ENCODE peak calls at places on chromosomes 6 and 20, in four cellular contexts. One of them, this sample, is unnamed.

GRCh38 chr6:136520520-136520919 is 29.7 kb downstream of the MAP7 start:
- DNase-seq in HepG2: no peak
- DNase-seq in IMR-90: no peak
- DNase-seq in K562: no peak
- DNase-seq in this sample: no peak

GRCh38 chr20:16916165-16916564 is 168.0 kb downstream of the OTOR start:
- DNase-seq in K562: no peak
- DNase-seq in HepG2: no peak
- DNase-seq in IMR-90: no peak
- DNase-seq in this sample: no peak

GRCh38 chr6:35139924-35140524 is 1.1 kb downstream of the TCP11 start:
- DNase-seq in K562: peak; percentile 79
- DNase-seq in IMR-90: peak; percentile 82
- DNase-seq in HepG2: peak; percentile 64
- DNase-seq in this sample: peak; percentile 67

GRCh38 chr6:130381012-130381411 is 15.2 kb downstream of the TMEM200A start:
- DNase-seq in HepG2: no peak
- DNase-seq in IMR-90: no peak
- DNase-seq in K562: no peak
- DNase-seq in this sample: no peak

GRCh38 chr20:59005523-59006166 is 1.4 kb downstream of the CTSZ start:
- DNase-seq in K562: no peak
- DNase-seq in IMR-90: no peak
- DNase-seq in HepG2: no peak
- DNase-seq in this sample: no peak

GRCh38 chr20:62647521-62648317 is 5.4 kb downstream of the SLCO4A1 start:
- DNase-seq in HepG2: no peak
- DNase-seq in K562: no peak
- DNase-seq in IMR-90: no peak
- DNase-seq in this sample: no peak

GRCh38 chr6:89987830-89988229 is 93.6 kb downstream of the GJA10 start:
- DNase-seq in K562: no peak
- DNase-seq in IMR-90: no peak
- DNase-seq in HepG2: no peak
- DNase-seq in this sample: no peak

GRCh38 chr6:14276667-14277404 is 159.3 kb downstream of the CD83 start:
- DNase-seq in HepG2: no peak
- DNase-seq in K562: no peak
- DNase-seq in IMR-90: peak; percentile 63
- DNase-seq in this sample: no peak

GRCh38 chr6:53347921-53348435 is 772 bp downstream of the ELOVL5 start:
- DNase-seq in IMR-90: peak; percentile 52
- DNase-seq in K562: peak; percentile 77
- DNase-seq in HepG2: peak; percentile 54
- DNase-seq in this sample: peak; percentile 32

GRCh38 chr6:16244869-16245451 is 6.6 kb downstream of the GMPR start:
- DNase-seq in K562: no peak
- DNase-seq in IMR-90: peak; percentile 51
- DNase-seq in HepG2: no peak
- DNase-seq in this sample: no peak

GRCh38 chr6:80269331-80269730 is 162.9 kb downstream of the BCKDHB start:
- DNase-seq in HepG2: no peak
- DNase-seq in IMR-90: no peak
- DNase-seq in K562: no peak
- DNase-seq in this sample: no peak

GRCh38 chr6:50712291-50712690 is 1.0 kb upstream of the TFAP2D start:
- DNase-seq in HepG2: no peak
- DNase-seq in IMR-90: no peak
- DNase-seq in K562: no peak
- DNase-seq in this sample: no peak

GRCh38 chr6:144149894-144150672 is at the start of gene STX11:
- DNase-seq in HepG2: no peak
- DNase-seq in K562: peak; percentile 89
- DNase-seq in IMR-90: peak; percentile 29
- DNase-seq in this sample: peak; percentile 15

GRCh38 chr20:23050847-23051627 is 1.6 kb upstream of the THBD start:
- DNase-seq in IMR-90: peak; percentile 52
- DNase-seq in HepG2: no peak
- DNase-seq in K562: peak; percentile 92
- DNase-seq in this sample: peak; percentile 77

GRCh38 chr6:18386302-18386976 is 711 bp upstream of the RNF144B start:
- DNase-seq in HepG2: peak; percentile 90
- DNase-seq in K562: no peak
- DNase-seq in IMR-90: peak; percentile 38
- DNase-seq in this sample: no peak

GRCh38 chr20:62977613-62978558 is 25.4 kb downstream of the SLC17A9 start:
- DNase-seq in IMR-90: no peak
- DNase-seq in HepG2: no peak
- DNase-seq in K562: peak; percentile 35
- DNase-seq in this sample: peak; percentile 34

GRCh38 chr6:11279213-11279780 is 46.8 kb upstream of the NEDD9 start:
- DNase-seq in K562: no peak
- DNase-seq in IMR-90: peak; percentile 14
- DNase-seq in HepG2: no peak
- DNase-seq in this sample: no peak

GRCh38 chr6:70549327-70549726 is 17.4 kb upstream of the SDHAF4 start:
- DNase-seq in IMR-90: peak; percentile 3
- DNase-seq in HepG2: no peak
- DNase-seq in K562: no peak
- DNase-seq in this sample: no peak

GRCh38 chr6:118485601-118486550 is 62.2 kb upstream of the PLN start:
- DNase-seq in K562: no peak
- DNase-seq in IMR-90: peak; percentile 34
- DNase-seq in HepG2: no peak
- DNase-seq in this sample: no peak

GRCh38 chr20:2453792-2454191 is 16.8 kb downstream of the SNRPB start:
- DNase-seq in HepG2: no peak
- DNase-seq in K562: no peak
- DNase-seq in IMR-90: no peak
- DNase-seq in this sample: no peak

GRCh38 chr6:25862199-25862598 is 11.8 kb downstream of the SLC17A3 start:
- DNase-seq in IMR-90: no peak
- DNase-seq in K562: no peak
- DNase-seq in HepG2: no peak
- DNase-seq in this sample: no peak

GRCh38 chr6:6654599-6655575 is 66.4 kb downstream of the LY86 start:
- DNase-seq in K562: peak; percentile 61
- DNase-seq in IMR-90: no peak
- DNase-seq in HepG2: no peak
- DNase-seq in this sample: no peak

GRCh38 chr20:15882553-15882952 is 690.7 kb downstream of the KIF16B start:
- DNase-seq in K562: no peak
- DNase-seq in IMR-90: no peak
- DNase-seq in HepG2: no peak
- DNase-seq in this sample: no peak

GRCh38 chr6:106702451-106703110 is 73.2 kb downstream of the QRSL1 start:
- DNase-seq in HepG2: peak; percentile 83
- DNase-seq in K562: no peak
- DNase-seq in IMR-90: no peak
- DNase-seq in this sample: no peak

GRCh38 chr20:45283529-45284065 is 23.0 kb upstream of the RBPJL start:
- DNase-seq in HepG2: no peak
- DNase-seq in K562: no peak
- DNase-seq in IMR-90: no peak
- DNase-seq in this sample: no peak

GRCh38 chr6:100134703-100135102 is 140.7 kb upstream of the MCHR2 start:
- DNase-seq in K562: no peak
- DNase-seq in HepG2: no peak
- DNase-seq in IMR-90: peak; percentile 23
- DNase-seq in this sample: no peak

GRCh38 chr6:81387163-81387562 is 365.3 kb downstream of the TENT5A start:
- DNase-seq in HepG2: no peak
- DNase-seq in K562: no peak
- DNase-seq in IMR-90: no peak
- DNase-seq in this sample: no peak

GRCh38 chr6:37783025-37783825 is 36.3 kb upstream of the ZFAND3 start:
- DNase-seq in IMR-90: peak; percentile 23
- DNase-seq in K562: no peak
- DNase-seq in HepG2: no peak
- DNase-seq in this sample: no peak

GRCh38 chr6:119728935-119729334 is 379.4 kb upstream of the MAN1A1 start:
- DNase-seq in IMR-90: no peak
- DNase-seq in K562: no peak
- DNase-seq in HepG2: no peak
- DNase-seq in this sample: no peak

GRCh38 chr6:2502096-2502997 is 248.4 kb downstream of the MYLK4 start:
- DNase-seq in IMR-90: no peak
- DNase-seq in HepG2: peak; percentile 18
- DNase-seq in K562: no peak
- DNase-seq in this sample: no peak

GRCh38 chr20:7411075-7411474 is 529.2 kb downstream of the HAO1 start:
- DNase-seq in IMR-90: no peak
- DNase-seq in HepG2: no peak
- DNase-seq in K562: no peak
- DNase-seq in this sample: no peak

GRCh38 chr6:157060440-157060949 is 262.8 kb downstream of the TMEM242 start:
- DNase-seq in K562: no peak
- DNase-seq in IMR-90: no peak
- DNase-seq in HepG2: no peak
- DNase-seq in this sample: no peak

GRCh38 chr6:157058574-157058973 is 264.7 kb downstream of the TMEM242 start:
- DNase-seq in IMR-90: no peak
- DNase-seq in HepG2: no peak
- DNase-seq in K562: no peak
- DNase-seq in this sample: no peak

GRCh38 chr6:157056275-157056674 is 267.0 kb downstream of the TMEM242 start:
- DNase-seq in HepG2: no peak
- DNase-seq in K562: no peak
- DNase-seq in IMR-90: no peak
- DNase-seq in this sample: no peak

GRCh38 chr6:157061770-157062594 is 261.3 kb downstream of the TMEM242 start:
- DNase-seq in IMR-90: no peak
- DNase-seq in K562: peak; percentile 21
- DNase-seq in HepG2: no peak
- DNase-seq in this sample: no peak

DNA sequence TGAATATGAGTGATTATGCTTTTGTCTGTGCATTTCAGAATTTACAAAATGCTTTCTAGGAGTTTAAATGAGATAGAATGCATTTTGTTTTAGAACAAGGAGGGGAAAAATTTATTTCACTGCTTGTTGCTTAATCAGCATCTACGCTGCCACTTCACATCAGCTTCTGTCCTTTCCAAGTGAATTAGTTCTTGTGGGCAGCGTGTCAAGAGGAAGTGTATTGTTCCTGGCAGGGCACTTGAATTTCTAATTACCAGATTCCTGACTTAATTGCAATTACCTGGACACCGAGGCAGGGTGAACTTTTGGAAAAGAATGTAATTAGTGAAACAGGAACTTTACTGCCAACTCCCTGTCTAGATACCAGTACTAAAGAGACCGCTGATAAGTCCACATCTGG is 263.5 kb downstream of the TMEM242 start:
- DNase-seq in IMR-90: no peak
- DNase-seq in HepG2: no peak
- DNase-seq in K562: no peak
- DNase-seq in this sample: no peak
- H3K4me2 ChIP-seq in IMR-90: no peak overlapping the region
- H3K4me2 ChIP-seq in HepG2: no peak overlapping the region
- H3K4me2 ChIP-seq in K562: no peak overlapping the region
- H3K4me2 ChIP-seq in this sample: no peak overlapping the region

DNA sequence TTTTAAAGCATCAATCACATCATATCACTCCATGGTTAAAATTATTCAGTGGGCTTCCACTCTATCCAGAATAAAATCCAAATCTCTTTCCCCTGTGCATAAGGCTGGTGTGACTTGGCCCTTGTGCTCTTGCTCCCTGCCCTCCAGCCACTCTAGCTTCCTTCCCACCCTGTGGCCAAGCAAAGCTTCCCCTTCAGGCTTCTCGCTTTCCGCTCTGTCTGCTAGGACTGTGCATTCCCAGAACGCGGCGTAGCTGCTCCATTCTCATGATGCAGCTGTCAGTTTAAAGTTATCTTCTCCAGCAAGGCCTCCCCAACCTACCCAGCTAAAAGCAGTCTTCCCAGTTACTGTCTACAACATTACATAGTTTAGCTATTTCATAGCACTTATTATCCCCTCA is 19.4 kb upstream of the KCNK16 start:
- DNase-seq in IMR-90: no peak
- DNase-seq in K562: no peak
- DNase-seq in HepG2: no peak
- DNase-seq in this sample: no peak
- TF ChIP-seq MAZ in IMR-90: no peak
- TF ChIP-seq MAZ in K562: no peak
- TF ChIP-seq MAZ in HepG2: no peak
- TF ChIP-seq MAZ in this sample: no peak

GRCh38 chr6:42618105-42618504 is 54.3 kb downstream of the UBR2 start:
- DNase-seq in HepG2: no peak
- DNase-seq in K562: no peak
- DNase-seq in IMR-90: no peak
- DNase-seq in this sample: no peak
- H3K4me2 ChIP-seq in HepG2: no peak overlapping the region
- H3K4me2 ChIP-seq in K562: no peak overlapping the region
- H3K4me2 ChIP-seq in IMR-90: no peak overlapping the region
- H3K4me2 ChIP-seq in this sample: no peak overlapping the region

GRCh38 chr6:56753801-56754200 is 111.1 kb upstream of the DST start:
- DNase-seq in HepG2: no peak
- DNase-seq in K562: no peak
- DNase-seq in IMR-90: no peak
- DNase-seq in this sample: no peak

GRCh38 chr6:56752534-56752933 is 109.8 kb upstream of the DST start:
- DNase-seq in K562: no peak
- DNase-seq in HepG2: no peak
- DNase-seq in IMR-90: peak; percentile 38
- DNase-seq in this sample: no peak

GRCh38 chr6:56749632-56750151 is 107.0 kb upstream of the DST start:
- DNase-seq in IMR-90: peak; percentile 89
- DNase-seq in HepG2: peak; percentile 49
- DNase-seq in K562: no peak
- DNase-seq in this sample: peak; percentile 28

GRCh38 chr6:56752009-56752408 is 109.3 kb upstream of the DST start:
- DNase-seq in K562: no peak
- DNase-seq in HepG2: no peak
- DNase-seq in IMR-90: peak; percentile 77
- DNase-seq in this sample: no peak

DNA sequence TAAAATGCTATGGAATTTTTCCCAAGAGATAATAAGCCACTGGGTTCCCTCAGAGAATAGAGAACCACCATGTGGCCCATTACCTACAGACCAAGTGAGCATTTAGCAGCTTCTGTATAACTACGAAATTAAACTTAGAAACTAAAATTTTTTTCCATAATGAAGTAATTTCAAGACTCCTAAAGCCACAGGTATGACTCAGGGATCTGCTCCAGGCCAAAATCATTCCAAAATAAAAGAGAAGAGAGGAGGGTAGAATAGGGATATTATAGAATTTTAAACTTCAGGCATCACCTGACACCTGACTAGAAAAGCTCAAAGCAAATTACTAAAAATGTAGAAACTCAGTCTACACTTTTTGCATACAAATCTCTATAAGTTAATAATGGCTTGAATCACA is 108.9 kb upstream of the DST start:
- DNase-seq in HepG2: no peak
- DNase-seq in K562: no peak
- DNase-seq in IMR-90: no peak
- DNase-seq in this sample: no peak
- TF ChIP-seq MAZ in HepG2: no peak
- TF ChIP-seq MAZ in K562: no peak
- TF ChIP-seq MAZ in IMR-90: no peak
- TF ChIP-seq MAZ in this sample: no peak

GRCh38 chr20:41034239-41034638 is 5.6 kb downstream of the TOP1 start:
- DNase-seq in HepG2: no peak
- DNase-seq in IMR-90: no peak
- DNase-seq in K562: peak; percentile 83
- DNase-seq in this sample: no peak
- H3K4me2 ChIP-seq in HepG2: peak overlapping the region; percentile 20
- H3K4me2 ChIP-seq in IMR-90: peak overlapping the region; percentile 62
- H3K4me2 ChIP-seq in K562: peak overlapping the region; percentile 64
- H3K4me2 ChIP-seq in this sample: peak overlapping the region; percentile 6